ENCODE peak calls at places on chromosome 2, in six cellular contexts. Y is HepG2, N is HCT116, R is K562, C is SK-N-SH, X is GM12878. O is an unnamed sample. For H3K36me3, the result is how much of the 10 kb centered on the place peaks cover.

GRCh38 chr2:196849895-196850294 is 40.7 kb upstream of the C2orf66 start:
- DNase-seq in Y (peak), N (no peak), R (no peak), C (peak), X (no peak), O (peak)

GRCh38 chr2:229712125-229712524 is 2.2 kb downstream of the DNER start:
- DNase-seq in Y (no peak), N (no peak), R (no peak), C (no peak), X (no peak), O (no peak)

GRCh38 chr2:3585239-3586109 is 9.4 kb upstream of the COLEC11 start:
- DNase-seq in Y (peak), N (no peak), R (peak), C (peak), X (no peak), O (no peak)

GRCh38 chr2:186595219-186595618 is 5.4 kb downstream of the ITGAV start:
- DNase-seq in Y (peak), N (no peak), R (peak), C (no peak), X (no peak), O (no peak)

GRCh38 chr2:60555066-60555793 is 1.8 kb upstream of the BCL11A start:
- DNase-seq in Y (peak), N (peak), R (peak), C (peak), X (no peak), O (no peak)

GRCh38 chr2:28137221-28137620 is 246.7 kb downstream of the BABAM2 start:
- DNase-seq in Y (no peak), N (no peak), R (no peak), C (no peak), X (no peak), O (no peak)

GRCh38 chr2:116719841-116720240 is 1094.7 kb upstream of the DDX18 start:
- DNase-seq in Y (no peak), N (no peak), R (no peak), C (no peak), X (no peak), O (peak)

GRCh38 chr2:116952254-116952653 is 862.2 kb upstream of the DDX18 start:
- DNase-seq in Y (no peak), N (no peak), R (no peak), C (peak), X (no peak), O (no peak)

GRCh38 chr2:241935314-241935713 is 65.8 kb downstream of the RTP5 start:
- DNase-seq in Y (no peak), N (peak), R (peak), C (no peak), X (no peak), O (no peak)

GRCh38 chr2:208935531-208935930 is 488.3 kb upstream of the MAP2 start:
- DNase-seq in Y (no peak), N (no peak), R (no peak), C (no peak), X (no peak), O (no peak)

GRCh38 chr2:46942143-46942526 is 26.5 kb upstream of the MCFD2 start:
- DNase-seq in Y (no peak), N (no peak), R (peak), C (peak), X (no peak), O (no peak)

GRCh38 chr2:178891265-178891958 is 84.2 kb upstream of the TTN start:
- DNase-seq in Y (peak), N (peak), R (peak), C (peak), X (peak), O (no peak)

GRCh38 chr2:236010920-236011685 is 157.1 kb downstream of the GBX2 start:
- DNase-seq in Y (no peak), N (no peak), R (no peak), C (no peak), X (no peak), O (no peak)

GRCh38 chr2:187499941-187500532 is 52.0 kb upstream of the CALCRL start:
- DNase-seq in Y (peak), N (peak), R (peak), C (peak), X (no peak), O (peak)

GRCh38 chr2:65358690-65359400 is 73.6 kb downstream of the SPRED2 start:
- DNase-seq in Y (no peak), N (no peak), R (no peak), C (no peak), X (no peak), O (no peak)

GRCh38 chr2:25310965-25311865 is 30.5 kb downstream of the DNMT3A start:
- DNase-seq in Y (peak), N (peak), R (peak), C (peak), X (no peak), O (no peak)

GRCh38 chr2:173834124-173834523 is 131.0 kb downstream of the SP3 start:
- DNase-seq in Y (no peak), N (no peak), R (no peak), C (no peak), X (no peak), O (no peak)

GRCh38 chr2:96546797-96547196 is 10.2 kb downstream of the ARID5A start:
- DNase-seq in Y (no peak), N (no peak), R (no peak), C (no peak), X (no peak), O (no peak)

GRCh38 chr2:71283131-71283530 is 48.5 kb upstream of the ZNF638 start:
- DNase-seq in Y (no peak), N (no peak), R (no peak), C (no peak), X (no peak), O (no peak)

GRCh38 chr2:211901226-211901625 is 637.4 kb downstream of the ERBB4 start:
- DNase-seq in Y (no peak), N (no peak), R (no peak), C (no peak), X (no peak), O (no peak)

GRCh38 chr2:119338826-119339561 is 27.6 kb downstream of the C2orf76 start:
- DNase-seq in Y (no peak), N (no peak), R (peak), C (no peak), X (peak), O (no peak)

GRCh38 chr2:102606353-102606752 is 13.0 kb upstream of the SLC9A2 start:
- DNase-seq in Y (no peak), N (no peak), R (no peak), C (no peak), X (no peak), O (no peak)

GRCh38 chr2:69677914-69678313 is 34.4 kb upstream of the AAK1 start:
- DNase-seq in Y (no peak), N (no peak), R (no peak), C (no peak), X (no peak), O (no peak)

GRCh38 chr2:229269986-229270385 is 1.1 kb downstream of the PID1 start:
- DNase-seq in Y (no peak), N (no peak), R (no peak), C (no peak), X (no peak), O (no peak)

GRCh38 chr2:176729706-176730569 is 460.7 kb downstream of the MTX2 start:
- DNase-seq in Y (no peak), N (no peak), R (no peak), C (peak), X (no peak), O (no peak)

DNA sequence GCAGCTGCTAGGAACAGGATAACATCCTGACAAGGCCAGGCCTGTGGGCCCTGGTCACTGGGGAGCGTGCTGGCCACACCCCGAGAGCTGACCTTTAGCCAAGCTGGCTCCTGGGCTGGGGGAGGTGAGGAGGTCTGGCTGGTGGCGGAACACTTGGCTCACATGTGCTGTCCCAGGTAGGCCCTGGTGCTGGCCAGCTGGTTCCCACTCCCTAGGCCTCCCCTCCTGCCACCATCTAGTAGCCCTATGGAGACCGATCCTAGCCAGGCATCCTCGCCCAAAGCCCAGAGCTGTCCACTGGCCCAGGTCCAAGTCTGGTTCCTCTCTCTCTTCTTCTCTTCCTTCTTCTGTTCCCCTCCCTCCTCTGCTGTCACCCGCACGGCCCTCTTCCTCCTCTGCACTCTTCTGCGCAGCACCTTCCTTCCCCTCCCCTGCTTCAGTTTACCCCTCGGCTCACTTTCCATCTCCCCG is 52.4 kb downstream of the TNS1 start:
- DNase-seq in Y (no peak), N (no peak), R (no peak), C (no peak), X (no peak), O (no peak)
- TF ChIP-seq SIN3A in Y (no peak), N (no peak), R (no peak), C (no peak), X (no peak), O (no peak)

GRCh38 chr2:121346886-121347285 is 61.9 kb upstream of the TFCP2L1 start:
- DNase-seq in Y (no peak), N (no peak), R (no peak), C (no peak), X (no peak), O (no peak)

GRCh38 chr2:121346407-121346806 is 61.4 kb upstream of the TFCP2L1 start:
- DNase-seq in Y (no peak), N (no peak), R (no peak), C (no peak), X (no peak), O (no peak)

GRCh38 chr2:121350402-121350775 is 65.4 kb upstream of the TFCP2L1 start:
- DNase-seq in Y (no peak), N (no peak), R (no peak), C (no peak), X (no peak), O (no peak)

GRCh38 chr2:121349721-121350401 is 64.9 kb upstream of the TFCP2L1 start:
- DNase-seq in Y (no peak), N (no peak), R (no peak), C (no peak), X (no peak), O (no peak)

GRCh38 chr2:121348128-121348740 is 63.2 kb upstream of the TFCP2L1 start:
- DNase-seq in Y (no peak), N (no peak), R (no peak), C (no peak), X (no peak), O (no peak)
- H3K36me3 ChIP-seq in Y (half or more), N (under half), R (half or more), C (half or more), X (under half), O (under half)

GRCh38 chr2:180991820-180992219 is 11.4 kb downstream of the UBE2E3 start:
- DNase-seq in Y (no peak), N (no peak), R (no peak), C (no peak), X (no peak), O (no peak)

GRCh38 chr2:180992994-180993393 is 12.6 kb downstream of the UBE2E3 start:
- DNase-seq in Y (no peak), N (no peak), R (no peak), C (no peak), X (no peak), O (no peak)

GRCh38 chr2:180991361-180991760 is 11.0 kb downstream of the UBE2E3 start:
- DNase-seq in Y (no peak), N (no peak), R (no peak), C (no peak), X (no peak), O (no peak)

GRCh38 chr2:180990337-180990736 is 9.9 kb downstream of the UBE2E3 start:
- DNase-seq in Y (no peak), N (no peak), R (no peak), C (no peak), X (no peak), O (no peak)

GRCh38 chr2:180990794-180991193 is 10.4 kb downstream of the UBE2E3 start:
- DNase-seq in Y (no peak), N (no peak), R (no peak), C (no peak), X (no peak), O (no peak)
- TF ChIP-seq REST in Y (no peak), N (no peak), R (no peak), C (no peak), X (no peak), O (no peak)

DNA sequence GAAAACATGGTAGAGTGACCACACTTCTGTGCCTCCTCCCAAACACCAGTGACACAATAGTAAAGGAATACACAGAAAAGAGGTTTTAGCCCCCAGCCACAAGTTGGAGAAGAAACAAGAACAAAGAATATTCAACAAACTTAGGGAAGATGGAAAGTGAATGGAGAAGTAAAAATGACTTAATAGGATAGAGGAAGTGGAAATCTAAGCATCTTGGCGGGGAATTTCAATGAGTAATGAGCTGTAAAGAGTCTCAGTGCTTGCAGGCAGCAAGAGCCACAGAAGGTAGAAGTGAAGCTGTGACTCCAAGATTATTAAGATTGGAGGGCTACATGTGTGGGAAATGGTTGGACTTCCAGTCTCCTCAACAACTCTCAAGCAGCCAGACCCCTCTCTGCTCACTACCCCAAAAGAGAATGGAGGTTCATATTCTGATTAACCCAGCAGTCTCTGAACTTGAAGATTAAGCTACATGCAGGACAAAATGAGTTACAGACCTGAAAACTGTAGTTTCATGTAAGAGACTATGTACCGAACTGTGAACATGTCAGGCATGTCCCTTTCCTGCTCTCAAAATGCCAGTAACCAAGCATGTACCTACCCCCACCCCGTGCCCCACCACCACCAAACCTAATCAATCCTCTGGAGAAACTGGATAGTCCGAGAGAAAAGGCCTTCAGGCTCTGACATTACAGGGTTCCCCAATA is 16.9 kb upstream of the HNRNPLL start:
- DNase-seq in Y (no peak), N (no peak), R (no peak), C (no peak), X (no peak), O (no peak)
- TF ChIP-seq SIN3A in Y (no peak), N (no peak), R (no peak), C (no peak), X (no peak), O (no peak)

DNA sequence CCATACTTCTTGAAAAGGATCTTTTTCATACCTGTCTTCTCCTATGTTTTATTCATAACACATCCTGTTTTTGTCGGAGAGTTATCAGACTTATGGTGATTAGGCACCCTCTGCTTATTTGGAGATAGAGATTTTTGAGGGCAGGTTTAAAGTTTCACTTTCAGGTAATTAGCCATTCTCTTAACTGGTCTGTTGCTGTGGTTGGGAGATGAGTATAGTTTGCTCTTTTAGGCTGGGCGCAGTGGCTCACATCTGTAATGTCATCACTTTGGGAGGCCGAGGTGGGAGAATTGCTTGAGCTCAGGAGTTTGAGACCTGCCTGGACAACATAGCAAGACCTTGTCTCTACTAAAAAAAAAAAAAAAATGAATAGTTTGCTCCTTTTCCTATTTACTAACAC is 25.3 kb downstream of the SFTPB start:
- DNase-seq in Y (no peak), N (no peak), R (no peak), C (no peak), X (peak), O (no peak)
- H3K36me3 ChIP-seq in Y (half or more), N (half or more), R (half or more), C (half or more), X (under half), O (half or more)

GRCh38 chr2:234960091-234961088 is 8.6 kb downstream of the SH3BP4 start:
- DNase-seq in Y (no peak), N (no peak), R (no peak), C (no peak), X (no peak), O (no peak)
- TF ChIP-seq REST in Y (no peak), N (no peak), R (no peak), C (no peak), X (no peak), O (no peak)

DNA sequence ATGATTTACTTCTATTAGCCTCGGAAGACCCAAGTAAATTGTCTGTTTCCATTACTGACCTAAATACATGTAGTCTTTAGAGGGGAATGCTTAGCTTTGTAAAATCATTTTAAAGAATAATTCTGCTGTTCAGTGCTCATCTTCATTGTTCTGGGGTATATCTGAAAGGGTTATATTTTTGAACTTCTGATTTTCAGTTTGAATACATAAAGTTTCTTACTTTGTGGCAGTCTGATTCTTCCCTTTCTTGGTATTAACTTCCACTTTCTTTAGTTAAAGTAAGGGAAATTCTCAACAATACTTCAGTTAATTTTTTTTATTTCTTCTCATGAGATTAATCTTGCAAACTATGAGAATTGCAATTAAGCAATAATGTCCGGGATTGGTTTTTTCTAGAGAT is 148.4 kb downstream of the DOCK10 start:
- DNase-seq in Y (no peak), N (no peak), R (no peak), C (no peak), X (no peak), O (no peak)
- TF ChIP-seq SIN3A in Y (no peak), N (no peak), R (no peak), C (no peak), X (no peak), O (no peak)

GRCh38 chr2:20201671-20202070 is 23.3 kb downstream of the SDC1 start:
- DNase-seq in Y (no peak), N (no peak), R (no peak), C (no peak), X (no peak), O (no peak)

GRCh38 chr2:20203072-20203471 is 21.9 kb downstream of the SDC1 start:
- DNase-seq in Y (no peak), N (no peak), R (no peak), C (no peak), X (no peak), O (no peak)

GRCh38 chr2:20205915-20206524 is 18.9 kb downstream of the SDC1 start:
- DNase-seq in Y (no peak), N (no peak), R (no peak), C (no peak), X (no peak), O (no peak)

GRCh38 chr2:20205069-20205468 is 19.9 kb downstream of the SDC1 start:
- DNase-seq in Y (no peak), N (no peak), R (no peak), C (no peak), X (no peak), O (no peak)

GRCh38 chr2:20203521-20204225 is 21.3 kb downstream of the SDC1 start:
- DNase-seq in Y (no peak), N (no peak), R (no peak), C (no peak), X (no peak), O (no peak)
- H3K36me3 ChIP-seq in Y (under half), N (under half), R (under half), C (under half), X (under half), O (under half)

GRCh38 chr2:62201307-62201706 is 5.4 kb downstream of the B3GNT2 start:
- DNase-seq in Y (no peak), N (no peak), R (no peak), C (no peak), X (no peak), O (no peak)
- TF ChIP-seq REST in Y (no peak), N (no peak), R (no peak), C (no peak), X (no peak), O (no peak)

O was measured in Panc1.